ENCODE peak calls at places on chromosome 22, in eight cellular contexts. C is HCT116, J is K562, O is GM23338, P is endothelial cell of umbilical vein, D is GM12878, Q is H1, E is HepG2. W is an unnamed sample.

GRCh38 chr22:17213976-17214375 is 5.3 kb downstream of the ADA2 start:
- DNase-seq in C (peak), J (peak), O (peak), P (peak), D (no peak), Q (peak), E (peak), W (no peak)

GRCh38 chr22:29393019-29393608 is 4.7 kb upstream of the AP1B1 start:
- DNase-seq in C (no peak), J (no peak), O (no peak), P (no peak), D (no peak), Q (no peak), E (no peak), W (no peak)

GRCh38 chr22:31081963-31082605 is 966 bp downstream of the SMTN start:
- DNase-seq in C (no peak), J (no peak), O (no peak), P (peak), D (no peak), Q (no peak), E (no peak), W (no peak)

GRCh38 chr22:46551321-46551720 is 13.9 kb upstream of the CELSR1 start:
- DNase-seq in C (no peak), J (no peak), O (no peak), P (no peak), D (no peak), Q (no peak), E (no peak), W (no peak)

GRCh38 chr22:20641919-20642579 is 131.9 kb upstream of the SERPIND1 start:
- DNase-seq in C (no peak), J (no peak), O (no peak), P (no peak), D (no peak), Q (no peak), E (no peak), W (no peak)

GRCh38 chr22:28187612-28188011 is 268.6 kb upstream of the PITPNB start:
- DNase-seq in C (no peak), J (no peak), O (peak), P (no peak), D (no peak), Q (no peak), E (no peak), W (no peak)

GRCh38 chr22:30181459-30182353 is 64.9 kb downstream of the LIF start:
- DNase-seq in C (no peak), J (no peak), O (no peak), P (peak), D (no peak), Q (no peak), E (no peak), W (no peak)

GRCh38 chr22:17234144-17234623 is 14.9 kb upstream of the ADA2 start:
- DNase-seq in C (peak), J (peak), O (peak), P (no peak), D (no peak), Q (peak), E (no peak), W (no peak)

GRCh38 chr22:29344137-29344536 is 28.6 kb upstream of the RASL10A start:
- DNase-seq in C (peak), J (no peak), O (no peak), P (no peak), D (no peak), Q (no peak), E (peak), W (no peak)

GRCh38 chr22:50326959-50327710 is at the start of gene DENND6B:
- DNase-seq in C (no peak), J (peak), O (peak), P (peak), D (no peak), Q (peak), E (peak), W (no peak)

GRCh38 chr22:48796295-48797015 is 1031.2 kb downstream of the BRD1 start:
- DNase-seq in C (no peak), J (no peak), O (no peak), P (no peak), D (no peak), Q (peak), E (no peak), W (no peak)

GRCh38 chr22:17954200-17954859 is 70.0 kb downstream of the MICAL3 start:
- DNase-seq in C (no peak), J (no peak), O (no peak), P (no peak), D (no peak), Q (no peak), E (peak), W (no peak)

GRCh38 chr22:40189979-40190378 is 12.3 kb downstream of the TNRC6B start:
- DNase-seq in C (no peak), J (peak), O (no peak), P (no peak), D (no peak), Q (no peak), E (no peak), W (no peak)

GRCh38 chr22:30250713-30251267 is 4.2 kb upstream of the LIF start:
- DNase-seq in C (no peak), J (no peak), O (no peak), P (no peak), D (no peak), Q (no peak), E (no peak), W (no peak)

GRCh38 chr22:47759909-47760308 is 997.5 kb downstream of the TBC1D22A start:
- DNase-seq in C (no peak), J (no peak), O (no peak), P (no peak), D (no peak), Q (no peak), E (no peak), W (no peak)

GRCh38 chr22:18078329-18079041 is 695 bp downstream of the PEX26 start:
- DNase-seq in C (no peak), J (peak), O (peak), P (peak), D (no peak), Q (peak), E (peak), W (no peak)

GRCh38 chr22:49365910-49366309 is 461.8 kb downstream of the BRD1 start:
- DNase-seq in C (no peak), J (no peak), O (no peak), P (no peak), D (no peak), Q (no peak), E (no peak), W (no peak)

GRCh38 chr22:26466196-26466595 is 17.4 kb downstream of the HPS4 start:
- DNase-seq in C (no peak), J (no peak), O (no peak), P (no peak), D (no peak), Q (no peak), E (no peak), W (no peak)

GRCh38 chr22:50684501-50684900 is 11.9 kb downstream of the SHANK3 start:
- DNase-seq in C (no peak), J (no peak), O (no peak), P (no peak), D (no peak), Q (no peak), E (no peak), W (no peak)

GRCh38 chr22:29253561-29254282 is 14.1 kb downstream of the RHBDD3 start:
- DNase-seq in C (no peak), J (no peak), O (peak), P (no peak), D (no peak), Q (no peak), E (no peak), W (no peak)

GRCh38 chr22:30598986-30599385 is 7.3 kb upstream of the PES1 start:
- DNase-seq in C (no peak), J (no peak), O (no peak), P (no peak), D (no peak), Q (no peak), E (no peak), W (no peak)

GRCh38 chr22:40020956-40021355 is 26.2 kb downstream of the FAM83F start:
- DNase-seq in C (no peak), J (no peak), O (no peak), P (no peak), D (no peak), Q (no peak), E (no peak), W (no peak)

GRCh38 chr22:29313126-29314071 is 2.1 kb downstream of the RASL10A start:
- DNase-seq in C (peak), J (peak), O (peak), P (peak), D (no peak), Q (peak), E (no peak), W (no peak)

GRCh38 chr22:30610299-30610698 is 3.3 kb downstream of the TCN2 start:
- DNase-seq in C (no peak), J (no peak), O (no peak), P (no peak), D (no peak), Q (no peak), E (no peak), W (no peak)

GRCh38 chr22:40679249-40679963 is at the start of gene MCHR1:
- DNase-seq in C (no peak), J (peak), O (no peak), P (no peak), D (no peak), Q (no peak), E (no peak), W (no peak)

GRCh38 chr22:46072981-46073682 is 77.2 kb upstream of the PPARA start:
- DNase-seq in C (no peak), J (no peak), O (no peak), P (no peak), D (no peak), Q (no peak), E (no peak), W (no peak)

GRCh38 chr22:45807156-45807915 is 135.7 kb downstream of the ATXN10 start:
- DNase-seq in C (no peak), J (no peak), O (no peak), P (no peak), D (no peak), Q (no peak), E (no peak), W (no peak)

GRCh38 chr22:34108168-34108567 is 187.9 kb upstream of the LARGE1 start:
- DNase-seq in C (no peak), J (no peak), O (no peak), P (no peak), D (no peak), Q (no peak), E (no peak), W (no peak)

GRCh38 chr22:38353142-38353629 is 36.0 kb upstream of the CSNK1E start:
- DNase-seq in C (peak), J (peak), O (peak), P (peak), D (no peak), Q (peak), E (no peak), W (no peak)
- TF ChIP-seq POLR2AphosphoS5 in C (peak), J (no peak), O (peak), P (no peak), D (no peak), Q (peak), E (no peak), W (no peak)

GRCh38 chr22:23774114-23774921 is 1.7 kb downstream of the MMP11 start:
- DNase-seq in C (no peak), J (no peak), O (no peak), P (no peak), D (no peak), Q (no peak), E (peak), W (no peak)

GRCh38 chr22:23774922-23775436 is 2.3 kb downstream of the MMP11 start:
- DNase-seq in C (no peak), J (no peak), O (no peak), P (no peak), D (no peak), Q (no peak), E (no peak), W (no peak)

GRCh38 chr22:23769321-23769965 is 1.7 kb upstream of the CHCHD10 start:
- DNase-seq in C (no peak), J (no peak), O (no peak), P (no peak), D (no peak), Q (no peak), E (no peak), W (no peak)

GRCh38 chr22:23773247-23774113 is 831 bp downstream of the MMP11 start:
- DNase-seq in C (no peak), J (no peak), O (peak), P (no peak), D (no peak), Q (no peak), E (no peak), W (no peak)

DNA sequence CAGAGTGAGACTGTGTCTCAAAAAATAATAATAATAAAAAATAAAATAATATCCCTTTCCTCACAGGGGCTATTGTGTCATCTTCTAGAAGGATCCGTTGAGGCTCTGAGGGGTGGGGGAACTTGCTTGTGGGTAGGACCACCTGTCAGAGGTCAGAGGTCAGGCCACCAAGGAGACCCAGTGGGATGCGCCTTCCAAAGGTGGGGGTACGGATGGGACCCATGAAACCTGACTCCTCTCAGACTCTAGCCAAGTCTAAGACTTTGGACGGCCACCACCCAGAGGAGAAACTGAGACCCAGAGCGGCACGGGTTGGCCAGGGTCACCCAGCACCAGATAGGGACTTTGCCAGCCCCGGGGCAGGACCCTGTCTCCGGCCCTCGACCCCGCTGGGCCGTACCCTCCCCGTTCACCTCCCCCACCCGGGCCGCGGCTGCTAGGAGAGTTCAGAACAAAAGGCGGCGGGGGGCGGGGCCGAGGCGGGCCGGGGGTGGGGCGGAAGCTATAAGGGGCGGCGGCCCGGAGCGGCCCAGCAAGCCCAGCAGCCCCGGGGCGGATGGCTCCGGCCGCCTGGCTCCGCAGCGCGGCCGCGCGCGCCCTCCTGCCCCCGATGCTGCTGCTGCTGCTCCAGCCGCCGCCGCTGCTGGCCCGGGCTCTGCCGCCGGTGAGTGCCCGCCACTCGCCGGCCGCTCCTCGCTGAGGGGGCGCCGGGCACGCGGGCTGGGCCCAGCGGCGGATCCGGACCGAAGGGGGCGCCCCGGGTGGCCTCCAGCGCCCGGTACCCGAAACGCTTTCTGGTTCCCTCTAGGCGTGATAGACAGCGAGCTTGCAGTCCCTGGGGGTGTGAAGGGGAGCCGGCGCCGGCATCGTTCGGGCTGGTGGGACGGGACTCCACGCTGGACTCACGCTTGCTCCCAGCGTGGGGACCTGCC is at the start of gene MMP11:
- DNase-seq in C (no peak), J (peak), O (peak), P (no peak), D (no peak), Q (peak), E (no peak), W (no peak)
- TF ChIP-seq EZH2 in C (no peak), J (no peak), O (no peak), P (no peak), D (no peak), Q (no peak), E (no peak), W (no peak)

DNA sequence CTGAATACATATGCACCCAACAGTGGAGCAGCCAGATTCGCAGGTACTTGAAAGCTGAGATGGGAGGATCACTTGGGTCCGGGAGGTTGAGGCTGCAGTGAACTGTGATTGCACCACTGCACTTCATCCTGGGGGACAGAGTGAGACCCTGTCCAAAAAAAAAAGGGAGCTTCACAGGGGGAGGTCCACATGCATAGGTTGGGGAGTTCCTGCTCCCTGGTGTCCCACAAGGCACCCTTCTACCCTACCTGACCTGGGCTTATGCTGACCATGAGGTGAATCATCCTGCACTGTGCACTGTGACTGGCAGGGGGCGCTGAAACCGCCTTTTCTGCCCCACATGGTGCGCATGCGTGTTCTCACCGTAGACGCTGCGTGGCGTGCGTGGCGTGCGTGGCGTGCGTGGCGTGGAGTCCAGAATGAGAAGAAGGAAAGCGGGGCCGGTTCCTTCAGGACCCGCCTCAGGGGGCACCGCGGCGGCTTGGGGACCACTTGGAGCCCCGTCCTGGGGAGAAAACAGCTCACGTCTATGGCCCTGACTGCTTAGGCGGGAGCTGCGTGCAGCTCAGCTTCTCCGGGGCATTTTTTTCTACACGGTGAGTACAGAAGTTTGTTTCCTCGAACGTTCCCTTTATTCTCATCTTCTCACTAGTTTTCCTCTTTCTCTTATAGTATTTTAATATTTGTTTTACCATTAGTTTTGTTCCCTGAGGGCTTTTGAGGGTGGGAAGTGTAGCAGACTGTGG is 116.6 kb upstream of the GRK3 start:
- DNase-seq in C (peak), J (peak), O (peak), P (peak), D (peak), Q (peak), E (peak), W (no peak)
- TF ChIP-seq POLR2AphosphoS5 in C (peak), J (peak), O (peak), P (peak), D (peak), Q (peak), E (peak), W (peak)

GRCh38 chr22:43343262-43343988 is at the start of gene SCUBE1:
- DNase-seq in C (no peak), J (peak), O (peak), P (peak), D (no peak), Q (peak), E (no peak), W (no peak)
- TF ChIP-seq EZH2 in C (no peak), J (no peak), O (no peak), P (peak), D (no peak), Q (peak), E (no peak), W (no peak)

GRCh38 chr22:25119609-25120008 is 80.0 kb upstream of the CRYBB3 start:
- DNase-seq in C (no peak), J (no peak), O (no peak), P (no peak), D (no peak), Q (no peak), E (no peak), W (no peak)

GRCh38 chr22:25120761-25121212 is 78.9 kb upstream of the CRYBB3 start:
- DNase-seq in C (no peak), J (no peak), O (no peak), P (peak), D (no peak), Q (no peak), E (peak), W (no peak)

GRCh38 chr22:25122136-25122764 is 77.4 kb upstream of the CRYBB3 start:
- DNase-seq in C (no peak), J (no peak), O (no peak), P (no peak), D (no peak), Q (no peak), E (no peak), W (no peak)

GRCh38 chr22:25123677-25124076 is 76.0 kb upstream of the CRYBB3 start:
- DNase-seq in C (no peak), J (no peak), O (no peak), P (no peak), D (no peak), Q (no peak), E (no peak), W (no peak)

GRCh38 chr22:25120093-25120561 is 79.5 kb upstream of the CRYBB3 start:
- DNase-seq in C (peak), J (no peak), O (peak), P (peak), D (no peak), Q (no peak), E (peak), W (no peak)
- TF ChIP-seq POLR2AphosphoS5 in C (no peak), J (no peak), O (no peak), P (no peak), D (no peak), Q (no peak), E (no peak), W (no peak)

GRCh38 chr22:41801886-41802285 is 1.4 kb downstream of the CCDC134 start:
- DNase-seq in C (no peak), J (no peak), O (no peak), P (no peak), D (no peak), Q (no peak), E (no peak), W (no peak)

GRCh38 chr22:41798736-41799135 is 1.7 kb upstream of the CCDC134 start:
- DNase-seq in C (no peak), J (no peak), O (no peak), P (no peak), D (no peak), Q (no peak), E (no peak), W (no peak)

GRCh38 chr22:41799486-41800347 is 762 bp upstream of the CCDC134 start:
- DNase-seq in C (no peak), J (peak), O (peak), P (no peak), D (no peak), Q (peak), E (no peak), W (no peak)

GRCh38 chr22:41801147-41801819 is 804 bp downstream of the CCDC134 start:
- DNase-seq in C (no peak), J (no peak), O (no peak), P (no peak), D (no peak), Q (no peak), E (no peak), W (no peak)

GRCh38 chr22:41800348-41801146 is at the start of gene CCDC134:
- DNase-seq in C (peak), J (peak), O (peak), P (peak), D (peak), Q (peak), E (peak), W (no peak)
- TF ChIP-seq EZH2 in C (no peak), J (no peak), O (no peak), P (no peak), D (no peak), Q (no peak), E (no peak), W (no peak)

GRCh38 chr22:44109417-44109816 is 71.3 kb upstream of the PARVG start:
- DNase-seq in C (no peak), J (no peak), O (no peak), P (no peak), D (no peak), Q (no peak), E (no peak), W (no peak)

GRCh38 chr22:44108076-44108475 is 72.6 kb upstream of the PARVG start:
- DNase-seq in C (no peak), J (no peak), O (no peak), P (no peak), D (no peak), Q (no peak), E (no peak), W (no peak)

GRCh38 chr22:44111562-44112155 is 69.1 kb upstream of the PARVG start:
- DNase-seq in C (no peak), J (no peak), O (no peak), P (no peak), D (no peak), Q (no peak), E (no peak), W (no peak)

GRCh38 chr22:44107341-44107740 is 73.4 kb upstream of the PARVG start:
- DNase-seq in C (no peak), J (no peak), O (peak), P (no peak), D (no peak), Q (no peak), E (no peak), W (no peak)

DNA sequence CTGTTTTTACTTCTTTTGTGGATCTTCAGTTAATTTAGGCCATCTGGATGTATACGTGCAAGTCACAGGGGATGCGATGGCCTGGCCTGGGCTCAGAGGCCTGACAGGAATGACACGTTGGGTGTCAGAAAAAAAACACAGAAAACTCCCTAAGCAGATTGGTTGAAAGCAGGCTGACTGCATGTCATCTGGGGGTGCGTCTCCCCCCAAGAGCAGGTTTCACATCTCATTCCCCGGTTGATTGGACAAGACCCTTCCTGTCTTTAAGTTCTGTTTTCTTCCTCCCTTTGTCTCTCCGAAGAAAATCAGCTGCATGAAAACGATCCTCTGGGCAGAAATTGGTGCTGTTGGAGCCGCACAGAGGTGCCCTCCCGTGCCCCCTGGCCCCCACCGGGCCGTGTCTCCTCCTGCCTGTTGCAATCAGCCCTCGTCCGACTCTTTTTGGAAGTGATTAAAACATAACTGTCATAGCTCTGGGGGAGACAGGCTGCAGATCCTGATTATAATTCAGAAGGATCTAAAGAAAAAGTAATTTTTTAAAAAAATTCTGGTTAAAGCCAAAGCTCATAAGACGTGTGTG is 71.8 kb upstream of the PARVG start:
- DNase-seq in C (no peak), J (no peak), O (no peak), P (no peak), D (no peak), Q (no peak), E (no peak), W (no peak)
- TF ChIP-seq POLR2AphosphoS5 in C (no peak), J (no peak), O (no peak), P (no peak), D (no peak), Q (no peak), E (no peak), W (no peak)